ENCODE peak calls at places on chromosomes 12 and 14, in five cellular contexts. I, S, Z, F and J are unnamed samples.

GRCh38 chr14:89178802-89179201 is 238.2 kb downstream of the FOXN3 start:
- DNase-seq in I (peak), S (no peak), Z (no peak), F (no peak), J (peak)

GRCh38 chr12:47781479-47782371 is 8.7 kb downstream of the SLC48A1 start:
- DNase-seq in I (no peak), S (no peak), Z (no peak), F (no peak), J (peak)

GRCh38 chr12:6708968-6709394 is 8.4 kb upstream of the PIANP start:
- DNase-seq in I (no peak), S (no peak), Z (no peak), F (peak), J (peak)

GRCh38 chr12:20057398-20057797 is 310.9 kb upstream of the PDE3A start:
- DNase-seq in I (no peak), S (no peak), Z (no peak), F (no peak), J (no peak)

GRCh38 chr12:56457817-56458216 is 3.4 kb upstream of the MIP start:
- DNase-seq in I (no peak), S (no peak), Z (no peak), F (no peak), J (no peak)

GRCh38 chr12:111505601-111506036 is 93.5 kb downstream of the ATXN2 start:
- DNase-seq in I (no peak), S (no peak), Z (no peak), F (no peak), J (no peak)

GRCh38 chr14:105498430-105499255 is 7.6 kb downstream of the TEDC1 start:
- DNase-seq in I (no peak), S (peak), Z (no peak), F (no peak), J (no peak)

GRCh38 chr14:99546230-99546879 is 57.7 kb downstream of the CCDC85C start:
- DNase-seq in I (no peak), S (no peak), Z (no peak), F (no peak), J (no peak)

GRCh38 chr14:89654998-89655397 is 238.0 kb upstream of the FOXN3 start:
- DNase-seq in I (no peak), S (no peak), Z (no peak), F (no peak), J (no peak)

GRCh38 chr14:68660495-68660894 is 132.4 kb downstream of the ZFP36L1 start:
- DNase-seq in I (no peak), S (no peak), Z (no peak), F (no peak), J (no peak)

GRCh38 chr14:101784631-101785030 is 23.1 kb downstream of the PPP2R5C start:
- DNase-seq in I (no peak), S (no peak), Z (no peak), F (no peak), J (no peak)

GRCh38 chr12:47986832-47987231 is 17.4 kb downstream of the COL2A1 start:
- DNase-seq in I (no peak), S (no peak), Z (no peak), F (no peak), J (no peak)

GRCh38 chr12:597926-598568 is 65.2 kb downstream of the NINJ2 start:
- DNase-seq in I (no peak), S (no peak), Z (no peak), F (no peak), J (no peak)

GRCh38 chr14:64209428-64210165 is 84.6 kb downstream of the ESR2 start:
- DNase-seq in I (peak), S (no peak), Z (no peak), F (no peak), J (no peak)

GRCh38 chr14:30754778-30755177 is 119.6 kb upstream of the COCH start:
- DNase-seq in I (no peak), S (no peak), Z (no peak), F (no peak), J (no peak)

GRCh38 chr12:81085832-81086231 is 8.0 kb downstream of the ACSS3 start:
- DNase-seq in I (no peak), S (no peak), Z (no peak), F (no peak), J (no peak)

GRCh38 chr12:91053951-91054715 is 3.7 kb downstream of the KERA start:
- DNase-seq in I (peak), S (no peak), Z (no peak), F (peak), J (peak)